ENCODE peak calls at places on chromosome 17, in eight cellular contexts. One of them, this sample, is unnamed.
A peak's percentile ranks its signal among the peaks of the same experiment; 100 is the strongest.

GRCh38 chr17:74466111-74466784 is at the start of gene CD300A:
- DNase-seq in SK-N-SH: no peak
- DNase-seq in NB4: peak; percentile 87
- DNase-seq in Calu3: peak; percentile 17
- DNase-seq in mucosa of descending colon: peak; percentile 55
- DNase-seq in PC-9: no peak
- DNase-seq in HL-60: peak; percentile 91
- DNase-seq in AG10803: no peak
- DNase-seq in this sample: no peak

GRCh38 chr17:59330314-59330942 is 1.0 kb upstream of the YPEL2 start:
- DNase-seq in SK-N-SH: no peak
- DNase-seq in NB4: peak; percentile 14
- DNase-seq in Calu3: peak; percentile 54
- DNase-seq in mucosa of descending colon: peak; percentile 81
- DNase-seq in PC-9: peak; percentile 44
- DNase-seq in HL-60: no peak
- DNase-seq in AG10803: no peak
- DNase-seq in this sample: peak; percentile 32

GRCh38 chr17:75808905-75809621 is 24.5 kb downstream of the UNK start:
- DNase-seq in SK-N-SH: peak; percentile 27
- DNase-seq in NB4: peak; percentile 77
- DNase-seq in Calu3: no peak
- DNase-seq in mucosa of descending colon: no peak
- DNase-seq in PC-9: no peak
- DNase-seq in HL-60: no peak
- DNase-seq in AG10803: peak; percentile 66
- DNase-seq in this sample: no peak

GRCh38 chr17:66387391-66387981 is 85.1 kb downstream of the PRKCA start:
- DNase-seq in SK-N-SH: no peak
- DNase-seq in NB4: no peak
- DNase-seq in Calu3: peak; percentile 36
- DNase-seq in mucosa of descending colon: no peak
- DNase-seq in PC-9: no peak
- DNase-seq in HL-60: no peak
- DNase-seq in AG10803: no peak
- DNase-seq in this sample: no peak

GRCh38 chr17:39011907-39012468 is 44.8 kb upstream of the FBXO47 start:
- DNase-seq in SK-N-SH: no peak
- DNase-seq in NB4: no peak
- DNase-seq in Calu3: no peak
- DNase-seq in mucosa of descending colon: no peak
- DNase-seq in PC-9: no peak
- DNase-seq in HL-60: no peak
- DNase-seq in AG10803: no peak
- DNase-seq in this sample: no peak

GRCh38 chr17:17669081-17669850 is 12.0 kb upstream of the RAI1 start:
- DNase-seq in SK-N-SH: peak; percentile 67
- DNase-seq in NB4: peak; percentile 58
- DNase-seq in Calu3: no peak
- DNase-seq in mucosa of descending colon: no peak
- DNase-seq in PC-9: no peak
- DNase-seq in HL-60: no peak
- DNase-seq in AG10803: no peak
- DNase-seq in this sample: no peak

GRCh38 chr17:79226037-79226436 is 151.4 kb downstream of the ENGASE start:
- DNase-seq in SK-N-SH: no peak
- DNase-seq in NB4: no peak
- DNase-seq in Calu3: no peak
- DNase-seq in mucosa of descending colon: no peak
- DNase-seq in PC-9: no peak
- DNase-seq in HL-60: no peak
- DNase-seq in AG10803: no peak
- DNase-seq in this sample: no peak

GRCh38 chr17:75778861-75779249 is 5.8 kb upstream of the UNK start:
- DNase-seq in SK-N-SH: no peak
- DNase-seq in NB4: no peak
- DNase-seq in Calu3: peak; percentile 78
- DNase-seq in mucosa of descending colon: peak; percentile 84
- DNase-seq in PC-9: no peak
- DNase-seq in HL-60: peak; percentile 65
- DNase-seq in AG10803: no peak
- DNase-seq in this sample: no peak

GRCh38 chr17:29145289-29146058 is 34.7 kb downstream of the MYO18A start:
- DNase-seq in SK-N-SH: peak; percentile 66
- DNase-seq in NB4: peak; percentile 91
- DNase-seq in Calu3: peak; percentile 69
- DNase-seq in mucosa of descending colon: peak; percentile 56
- DNase-seq in PC-9: peak; percentile 56
- DNase-seq in HL-60: peak; percentile 87
- DNase-seq in AG10803: peak; percentile 80
- DNase-seq in this sample: no peak

GRCh38 chr17:27471321-27472269 is 15.3 kb downstream of the KSR1 start:
- DNase-seq in SK-N-SH: no peak
- DNase-seq in NB4: no peak
- DNase-seq in Calu3: no peak
- DNase-seq in mucosa of descending colon: no peak
- DNase-seq in PC-9: peak; percentile 93
- DNase-seq in HL-60: no peak
- DNase-seq in AG10803: no peak
- DNase-seq in this sample: no peak

GRCh38 chr17:74757931-74758845 is 9.8 kb downstream of the NHERF1 start:
- DNase-seq in SK-N-SH: peak; percentile 87
- DNase-seq in NB4: peak; percentile 66
- DNase-seq in Calu3: peak; percentile 48
- DNase-seq in mucosa of descending colon: peak; percentile 63
- DNase-seq in PC-9: peak; percentile 26
- DNase-seq in HL-60: no peak
- DNase-seq in AG10803: no peak
- DNase-seq in this sample: no peak

DNA sequence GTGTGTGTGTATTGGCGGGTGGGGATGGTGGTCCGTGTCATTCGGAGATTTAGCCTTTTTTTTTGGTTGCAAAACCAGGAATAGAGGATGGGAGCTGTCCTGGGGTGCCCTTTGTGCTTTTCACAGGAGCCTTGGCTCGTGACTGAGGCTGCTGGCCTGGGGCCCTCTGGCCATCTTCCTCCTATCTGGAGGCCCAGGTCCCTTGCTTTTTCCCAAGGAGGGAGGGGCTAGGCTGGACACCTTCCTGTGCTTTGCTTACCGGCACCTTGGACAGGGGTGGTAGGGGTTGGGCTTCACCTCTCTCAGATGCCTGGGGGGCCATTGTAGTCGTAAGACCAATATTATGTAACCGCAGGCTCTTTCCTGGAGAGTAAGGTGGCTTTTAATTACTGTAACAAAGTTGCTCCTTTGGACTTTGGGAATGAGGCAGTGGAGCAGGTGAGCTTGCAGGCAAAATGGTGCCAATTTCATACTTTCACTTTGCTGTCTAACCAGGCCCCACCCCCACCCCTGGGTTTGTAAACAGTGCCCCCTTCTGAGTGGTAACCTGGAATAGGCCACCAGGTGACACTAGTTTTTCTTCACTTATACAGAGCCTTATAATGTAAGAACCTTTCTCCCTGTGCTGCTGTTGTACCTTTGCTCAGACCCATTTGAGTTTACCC is 1.2 kb downstream of the DYNLL2 start:
- DNase-seq in SK-N-SH: peak; percentile 67
- DNase-seq in NB4: peak; percentile 48
- DNase-seq in Calu3: peak; percentile 48
- DNase-seq in mucosa of descending colon: peak; percentile 59
- DNase-seq in PC-9: peak; percentile 69
- DNase-seq in HL-60: no peak
- DNase-seq in AG10803: peak; percentile 7
- DNase-seq in this sample: no peak
- TF ChIP-seq CTCF in SK-N-SH: peak; percentile 54
- TF ChIP-seq CTCF in NB4: peak; percentile 11
- TF ChIP-seq CTCF in Calu3: no peak
- TF ChIP-seq CTCF in mucosa of descending colon: no peak
- TF ChIP-seq CTCF in PC-9: peak; percentile 55
- TF ChIP-seq CTCF in HL-60: no peak
- TF ChIP-seq CTCF in AG10803: peak; percentile 8
- TF ChIP-seq CTCF in this sample: no peak

GRCh38 chr17:32444301-32445074 is at the start of gene PSMD11:
- DNase-seq in SK-N-SH: peak; percentile 99
- DNase-seq in NB4: peak; percentile 99
- DNase-seq in Calu3: peak; percentile 99
- DNase-seq in mucosa of descending colon: peak; percentile 98
- DNase-seq in PC-9: peak; percentile 86
- DNase-seq in HL-60: peak; percentile 98
- DNase-seq in AG10803: peak; percentile 94
- DNase-seq in this sample: peak; percentile 92
- TF ChIP-seq CTCF in SK-N-SH: no peak
- TF ChIP-seq CTCF in NB4: peak; percentile 81
- TF ChIP-seq CTCF in Calu3: peak; percentile 96
- TF ChIP-seq CTCF in mucosa of descending colon: peak; percentile 91
- TF ChIP-seq CTCF in PC-9: peak; percentile 90
- TF ChIP-seq CTCF in HL-60: peak; percentile 68
- TF ChIP-seq CTCF in AG10803: peak; percentile 59
- TF ChIP-seq CTCF in this sample: no peak

GRCh38 chr17:2412561-2413021 is 11.7 kb upstream of the MNT start:
- DNase-seq in SK-N-SH: peak; percentile 84
- DNase-seq in NB4: no peak
- DNase-seq in Calu3: no peak
- DNase-seq in mucosa of descending colon: peak; percentile 37
- DNase-seq in PC-9: no peak
- DNase-seq in HL-60: no peak
- DNase-seq in AG10803: peak; percentile 75
- DNase-seq in this sample: no peak
- TF ChIP-seq CTCF in SK-N-SH: no peak
- TF ChIP-seq CTCF in NB4: no peak
- TF ChIP-seq CTCF in Calu3: no peak
- TF ChIP-seq CTCF in mucosa of descending colon: no peak
- TF ChIP-seq CTCF in PC-9: no peak
- TF ChIP-seq CTCF in HL-60: no peak
- TF ChIP-seq CTCF in AG10803: peak; percentile 39
- TF ChIP-seq CTCF in this sample: no peak

GRCh38 chr17:50884354-50885311 is 18.5 kb upstream of the TOB1 start:
- DNase-seq in SK-N-SH: no peak
- DNase-seq in NB4: peak; percentile 20
- DNase-seq in Calu3: peak; percentile 59
- DNase-seq in mucosa of descending colon: peak; percentile 61
- DNase-seq in PC-9: peak; percentile 96
- DNase-seq in HL-60: peak; percentile 41
- DNase-seq in AG10803: no peak
- DNase-seq in this sample: no peak
- TF ChIP-seq CTCF in SK-N-SH: no peak
- TF ChIP-seq CTCF in NB4: no peak
- TF ChIP-seq CTCF in Calu3: no peak
- TF ChIP-seq CTCF in mucosa of descending colon: no peak
- TF ChIP-seq CTCF in PC-9: no peak
- TF ChIP-seq CTCF in HL-60: no peak
- TF ChIP-seq CTCF in AG10803: no peak
- TF ChIP-seq CTCF in this sample: no peak

DNA sequence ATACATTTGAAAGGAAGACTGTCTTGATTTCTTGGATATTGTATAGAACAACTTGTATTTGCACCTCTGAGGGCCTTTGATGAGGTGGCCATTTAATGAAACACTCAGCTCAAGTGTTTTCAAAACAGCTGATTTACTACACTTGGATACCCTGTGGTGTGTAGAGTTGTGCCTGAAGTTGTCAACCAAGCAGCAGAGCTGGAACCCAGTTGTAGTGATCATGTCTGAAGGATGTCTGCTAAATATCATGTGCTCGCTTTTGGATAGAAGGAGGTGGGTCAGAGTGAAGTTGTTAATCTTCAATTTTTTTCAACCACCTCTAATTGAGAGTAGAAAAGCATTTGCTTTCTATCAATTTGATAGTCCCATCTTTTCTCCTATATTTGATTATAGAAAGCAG is 175.9 kb upstream of the TBX2 start:
- DNase-seq in SK-N-SH: no peak
- DNase-seq in NB4: no peak
- DNase-seq in Calu3: no peak
- DNase-seq in mucosa of descending colon: no peak
- DNase-seq in PC-9: no peak
- DNase-seq in HL-60: no peak
- DNase-seq in AG10803: no peak
- DNase-seq in this sample: no peak
- TF ChIP-seq CTCF in SK-N-SH: no peak
- TF ChIP-seq CTCF in NB4: no peak
- TF ChIP-seq CTCF in Calu3: no peak
- TF ChIP-seq CTCF in mucosa of descending colon: no peak
- TF ChIP-seq CTCF in PC-9: no peak
- TF ChIP-seq CTCF in HL-60: no peak
- TF ChIP-seq CTCF in AG10803: no peak
- TF ChIP-seq CTCF in this sample: no peak

GRCh38 chr17:48163809-48164208 is 56.2 kb downstream of the SNX11 start:
- DNase-seq in SK-N-SH: no peak
- DNase-seq in NB4: no peak
- DNase-seq in Calu3: no peak
- DNase-seq in mucosa of descending colon: no peak
- DNase-seq in PC-9: no peak
- DNase-seq in HL-60: no peak
- DNase-seq in AG10803: no peak
- DNase-seq in this sample: no peak
- TF ChIP-seq CTCF in SK-N-SH: peak; percentile 21
- TF ChIP-seq CTCF in NB4: no peak
- TF ChIP-seq CTCF in Calu3: no peak
- TF ChIP-seq CTCF in mucosa of descending colon: no peak
- TF ChIP-seq CTCF in PC-9: no peak
- TF ChIP-seq CTCF in HL-60: no peak
- TF ChIP-seq CTCF in AG10803: no peak
- TF ChIP-seq CTCF in this sample: no peak

GRCh38 chr17:4815043-4815675 is 8.2 kb downstream of the PLD2 start:
- DNase-seq in SK-N-SH: no peak
- DNase-seq in NB4: no peak
- DNase-seq in Calu3: no peak
- DNase-seq in mucosa of descending colon: no peak
- DNase-seq in PC-9: no peak
- DNase-seq in HL-60: no peak
- DNase-seq in AG10803: no peak
- DNase-seq in this sample: no peak
- TF ChIP-seq CTCF in SK-N-SH: peak; percentile 35
- TF ChIP-seq CTCF in NB4: no peak
- TF ChIP-seq CTCF in Calu3: no peak
- TF ChIP-seq CTCF in mucosa of descending colon: no peak
- TF ChIP-seq CTCF in PC-9: peak; percentile 52
- TF ChIP-seq CTCF in HL-60: peak; percentile 9
- TF ChIP-seq CTCF in AG10803: peak; percentile 35
- TF ChIP-seq CTCF in this sample: no peak

GRCh38 chr17:7046127-7046724 is 2.3 kb upstream of the SLC16A11 start:
- DNase-seq in SK-N-SH: no peak
- DNase-seq in NB4: no peak
- DNase-seq in Calu3: peak; percentile 90
- DNase-seq in mucosa of descending colon: peak; percentile 93
- DNase-seq in PC-9: peak; percentile 96
- DNase-seq in HL-60: no peak
- DNase-seq in AG10803: no peak
- DNase-seq in this sample: no peak
- TF ChIP-seq CTCF in SK-N-SH: no peak
- TF ChIP-seq CTCF in NB4: no peak
- TF ChIP-seq CTCF in Calu3: no peak
- TF ChIP-seq CTCF in mucosa of descending colon: no peak
- TF ChIP-seq CTCF in PC-9: peak; percentile 27
- TF ChIP-seq CTCF in HL-60: no peak
- TF ChIP-seq CTCF in AG10803: no peak
- TF ChIP-seq CTCF in this sample: no peak

This sample was measured in omental fat pad.